ENCODE peak calls at places on chromosomes 11 and 22, in eight cellular contexts. A is IMR-90, Q is endothelial cell of umbilical vein, Y is tibial nerve, T is A549, P is Peyer's patch, C is sigmoid colon, F is HCT116. M is an unnamed sample.

GRCh38 chr22:46351767-46352166 is 16.3 kb downstream of the TRMU start:
- DNase-seq in Q (no peak), A (no peak), C (no peak), P (no peak), F (no peak), Y (no peak), T (no peak), M (no peak)

GRCh38 chr11:17208257-17208999 is 642 bp upstream of the PIK3C2A start:
- DNase-seq in F (peak), P (peak), T (peak), A (peak), Q (peak), Y (no peak), C (no peak), M (peak)

GRCh38 chr22:19176175-19176630 is 2.3 kb downstream of the SLC25A1 start:
- DNase-seq in Q (no peak), F (no peak), P (no peak), T (no peak), C (no peak), A (no peak), Y (no peak), M (no peak)

GRCh38 chr11:76857776-76858461 is 2.8 kb upstream of the ACER3 start:
- DNase-seq in P (no peak), C (no peak), F (no peak), Q (no peak), A (no peak), Y (no peak), T (no peak), M (no peak)

GRCh38 chr11:32897103-32897502 is 4.5 kb downstream of the QSER1 start:
- DNase-seq in C (no peak), P (no peak), F (no peak), A (no peak), Q (no peak), Y (no peak), T (no peak), M (no peak)

GRCh38 chr22:49600891-49601431 is 226.7 kb downstream of the BRD1 start:
- DNase-seq in C (peak), Y (no peak), A (no peak), T (no peak), Q (no peak), F (no peak), P (peak), M (no peak)

GRCh38 chr11:78753297-78753696 is 178.6 kb upstream of the NARS2 start:
- DNase-seq in Q (no peak), Y (no peak), A (peak), P (no peak), F (no peak), T (no peak), C (no peak), M (no peak)

GRCh38 chr11:15114501-15115475 is at the start of gene INSC:
- DNase-seq in Q (no peak), C (no peak), T (no peak), A (peak), F (no peak), Y (no peak), P (no peak), M (no peak)

GRCh38 chr22:44127353-44127752 is 53.4 kb upstream of the PARVG start:
- DNase-seq in Y (no peak), Q (peak), F (no peak), P (no peak), A (no peak), C (peak), T (no peak), M (no peak)

GRCh38 chr11:102494216-102494615 is 36.3 kb downstream of the MMP7 start:
- DNase-seq in F (peak), Q (peak), P (peak), C (no peak), A (peak), Y (no peak), T (peak), M (no peak)

GRCh38 chr11:100875521-100875869 is 188.4 kb downstream of the ARHGAP42 start:
- DNase-seq in Y (no peak), C (no peak), F (no peak), P (no peak), T (no peak), A (no peak), Q (no peak), M (no peak)

GRCh38 chr22:48276933-48277867 is 1514.8 kb downstream of the TBC1D22A start:
- DNase-seq in A (no peak), T (no peak), P (peak), F (no peak), Q (no peak), C (peak), Y (no peak), M (no peak)

GRCh38 chr11:126519653-126520573 is 164.4 kb downstream of the ST3GAL4 start:
- DNase-seq in Q (no peak), T (no peak), C (peak), Y (no peak), A (no peak), F (no peak), P (no peak), M (no peak)

GRCh38 chr22:29030618-29031235 is 30.9 kb downstream of the C22orf31 start:
- DNase-seq in C (peak), A (peak), T (peak), Y (peak), Q (peak), F (peak), P (peak), M (peak)

GRCh38 chr22:43249789-43250188 is 62.9 kb upstream of the TTLL12 start:
- DNase-seq in P (no peak), A (no peak), F (no peak), Q (no peak), C (no peak), T (no peak), Y (no peak), M (no peak)

GRCh38 chr11:25992254-25992653 is 339.7 kb upstream of the ANO3 start:
- DNase-seq in A (no peak), F (no peak), P (no peak), Q (no peak), C (no peak), Y (no peak), T (no peak), M (no peak)

GRCh38 chr11:106690923-106691322 is 327.4 kb downstream of the GUCY1A2 start:
- DNase-seq in Y (no peak), Q (no peak), F (no peak), C (no peak), A (no peak), P (no peak), T (no peak), M (no peak)

GRCh38 chr11:79082920-79083319 is 357.9 kb downstream of the TENM4 start:
- DNase-seq in Q (no peak), Y (no peak), F (no peak), A (no peak), T (no peak), C (no peak), P (no peak), M (no peak)

GRCh38 chr11:86124251-86125233 is 55.7 kb upstream of the PICALM start:
- DNase-seq in P (no peak), T (peak), Q (no peak), F (no peak), Y (no peak), C (no peak), A (no peak), M (no peak)

GRCh38 chr22:39518996-39519680 is 1.2 kb upstream of the ATF4 start:
- DNase-seq in T (no peak), Q (no peak), F (no peak), A (peak), C (no peak), Y (no peak), P (no peak), M (no peak)

GRCh38 chr11:112290462-112290894 is 29.8 kb upstream of the PLET1 start:
- DNase-seq in F (no peak), Y (no peak), P (no peak), A (no peak), T (no peak), C (peak), Q (no peak), M (no peak)

GRCh38 chr22:48950151-48950915 is 877.3 kb downstream of the BRD1 start:
- DNase-seq in Y (no peak), P (peak), A (no peak), Q (no peak), C (peak), F (no peak), T (no peak), M (no peak)

GRCh38 chr22:37484115-37485005 is 1.8 kb downstream of the MFNG start:
- DNase-seq in Y (peak), Q (peak), F (no peak), T (no peak), C (peak), A (no peak), P (peak), M (no peak)

GRCh38 chr11:131246589-131247164 is 123.7 kb upstream of the NTM start:
- DNase-seq in P (no peak), T (peak), Q (no peak), C (no peak), Y (no peak), A (no peak), F (no peak), M (no peak)

GRCh38 chr22:50261615-50262459 is at the start of gene MAPK12:
- DNase-seq in P (no peak), Q (peak), Y (no peak), A (no peak), F (no peak), T (no peak), C (no peak), M (peak)

DNA sequence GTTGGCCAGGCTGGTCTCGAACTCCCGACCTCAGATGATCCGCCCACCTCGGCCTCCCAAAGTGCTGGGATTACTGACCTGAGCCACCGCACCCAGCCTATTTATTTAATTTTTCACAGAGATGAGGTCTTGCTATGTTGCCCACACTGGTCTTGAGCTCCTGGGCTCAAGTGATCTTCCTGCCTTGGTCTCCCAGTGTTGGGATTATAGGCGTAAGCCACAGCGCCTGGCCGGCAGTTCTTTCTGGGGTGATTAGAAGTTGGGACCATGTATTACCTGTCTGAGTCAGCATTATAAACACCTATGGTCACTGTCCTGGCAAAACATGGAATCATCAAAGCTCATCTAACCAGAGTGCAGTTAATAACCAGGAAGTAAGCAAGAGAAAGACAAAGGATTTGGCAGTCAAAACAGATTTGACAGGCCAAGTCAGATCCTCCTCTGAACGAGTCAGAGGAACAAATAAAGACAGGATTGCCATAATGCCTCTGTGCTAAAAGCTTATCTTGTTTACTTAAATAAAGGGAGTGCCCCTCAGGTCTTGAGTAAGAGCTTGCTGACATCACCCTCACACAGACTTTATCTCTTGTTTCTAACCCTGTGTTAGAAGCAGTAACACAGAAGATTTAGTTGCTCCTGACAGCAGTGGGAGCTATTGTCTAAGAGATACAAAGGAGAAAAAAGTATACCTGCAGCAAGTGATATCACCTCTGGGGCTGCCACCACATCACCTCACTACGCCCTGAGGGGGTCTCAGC is 3.7 kb downstream of the SERPIND1 start:
- DNase-seq in Q (peak), P (no peak), F (peak), Y (no peak), C (no peak), A (peak), T (peak), M (peak)
- TF ChIP-seq POLR2A in Q (no peak), P (no peak), F (no peak), Y (no peak), C (no peak), A (no peak), T (no peak), M (no peak)

DNA sequence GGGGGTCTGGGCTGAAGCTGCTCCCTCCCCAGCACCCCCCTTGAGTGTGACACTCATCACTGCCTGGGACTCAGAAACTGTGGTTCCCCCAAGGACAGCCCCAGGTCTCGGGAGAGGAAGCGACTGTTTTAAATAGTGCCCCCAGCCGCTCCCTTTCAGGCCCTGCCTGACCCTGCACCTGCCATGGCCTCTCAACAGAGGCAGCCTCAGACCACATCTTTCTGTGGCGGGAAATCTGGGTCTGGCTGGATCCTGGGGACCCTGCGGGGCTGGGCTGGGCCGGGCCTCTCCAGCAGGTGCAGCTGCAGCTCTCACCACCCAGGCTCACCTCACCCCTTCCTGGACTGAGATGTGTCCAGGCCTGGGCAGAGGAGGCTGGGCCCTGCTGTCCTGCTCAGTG is 3.7 kb upstream of the IGLL1 start:
- DNase-seq in T (no peak), Y (no peak), Q (no peak), P (no peak), F (no peak), A (no peak), C (no peak), M (no peak)
- TF ChIP-seq POLR2A in T (no peak), Y (no peak), Q (no peak), P (no peak), F (no peak), A (no peak), C (no peak), M (no peak)

DNA sequence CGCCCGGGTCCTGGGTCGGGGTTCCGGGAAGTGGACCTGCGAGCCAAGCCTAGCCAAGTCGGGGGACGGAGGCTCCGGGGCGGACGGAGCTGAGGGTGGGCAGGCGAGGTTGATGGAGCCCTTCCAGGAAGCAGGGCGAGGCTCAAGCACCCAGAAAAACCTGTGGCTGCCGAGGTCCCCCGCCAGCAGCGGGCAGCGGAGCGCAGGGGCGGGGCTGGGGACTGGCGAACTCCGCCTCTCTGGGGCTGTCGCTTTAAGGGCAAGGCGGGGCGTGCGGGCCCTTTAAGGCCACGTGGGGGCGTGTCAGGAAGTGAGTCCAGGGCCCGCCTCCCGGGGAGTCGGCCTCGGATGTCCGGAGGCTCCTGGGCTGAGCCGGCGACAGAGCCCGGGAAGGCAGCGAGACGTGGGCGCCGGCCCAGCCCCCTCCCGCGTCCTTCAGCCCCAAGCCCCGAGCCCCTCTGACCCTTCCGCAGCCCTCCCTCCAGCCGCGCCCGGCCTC is at the start of gene SLC35C1:
- DNase-seq in Y (peak), T (peak), C (peak), F (peak), P (peak), A (peak), Q (peak), M (peak)
- TF ChIP-seq POLR2A in Y (peak), T (peak), C (peak), F (peak), P (peak), A (peak), Q (peak), M (peak)

GRCh38 chr22:26514419-26515161 is 2.3 kb upstream of the TFIP11 start:
- DNase-seq in F (no peak), C (no peak), P (no peak), A (no peak), Y (no peak), T (no peak), Q (no peak), M (no peak)

GRCh38 chr22:26515938-26516337 is 3.7 kb upstream of the TFIP11 start:
- DNase-seq in T (no peak), Y (no peak), C (no peak), P (no peak), F (no peak), Q (no peak), A (no peak), M (no peak)

GRCh38 chr22:26508148-26508547 is 4.1 kb downstream of the TFIP11 start:
- DNase-seq in Y (no peak), Q (no peak), P (no peak), T (no peak), C (no peak), F (no peak), A (no peak), M (no peak)

GRCh38 chr22:26513852-26514251 is 1.6 kb upstream of the TFIP11 start:
- DNase-seq in T (no peak), P (no peak), Y (no peak), A (no peak), F (no peak), Q (no peak), C (no peak), M (no peak)

DNA sequence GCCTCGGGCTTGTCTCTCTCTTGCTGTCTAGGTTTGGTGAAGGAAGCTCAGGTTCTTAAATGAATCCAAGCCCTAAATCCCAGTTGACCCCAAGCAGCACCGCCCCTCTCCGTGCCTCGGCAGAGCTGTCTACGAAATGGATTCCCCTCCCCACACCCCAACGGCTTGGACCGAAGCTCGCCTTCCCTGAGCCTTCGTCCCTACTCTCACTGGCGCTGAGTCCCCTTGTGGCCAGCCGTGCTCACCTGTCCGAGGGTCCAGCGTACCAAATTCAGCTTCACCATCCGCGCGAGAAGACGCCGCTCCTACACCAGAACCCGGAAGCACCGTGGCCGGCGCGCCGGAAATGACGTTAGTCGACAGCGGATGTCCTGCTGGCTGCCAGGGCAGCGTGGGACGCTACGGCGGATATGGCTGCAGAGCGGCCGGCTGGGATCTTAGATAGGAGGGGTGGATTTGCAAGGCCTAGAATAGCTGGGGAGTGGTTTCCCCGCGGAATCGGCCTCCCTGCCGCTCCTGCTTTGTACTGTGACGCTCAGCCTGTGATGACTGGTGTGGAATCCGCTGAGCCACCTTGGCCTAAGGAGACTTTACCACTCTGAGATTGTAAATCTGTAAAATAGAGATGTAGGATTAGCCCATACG is at the start of gene TFIP11:
- DNase-seq in C (peak), A (peak), F (peak), Y (peak), Q (peak), P (peak), T (peak), M (peak)
- TF ChIP-seq POLR2A in C (peak), A (peak), F (peak), Y (peak), Q (peak), P (peak), T (peak), M (peak)